ENCODE peak calls at places on chromosomes 11 and 22, in eight cellular contexts. T is colonic mucosa; I is Peyer's patch; N is MM.1S; J is cardiac muscle cell; X is naive thymus-derived CD4-positive, alpha-beta T cell; O is Panc1; V is neuronal stem cell. L is an unnamed sample. For H3K27me3, the result is how much of the 10 kb centered on the place peaks cover.

GRCh38 chr11:63761173-63761572 is 7.4 kb downstream of the ZFTA start:
- DNase-seq in T (no peak), I (no peak), N (no peak), J (no peak), X (no peak), O (no peak), V (peak), L (no peak)

GRCh38 chr11:112656772-112657428 is 304.3 kb upstream of the NCAM1 start:
- DNase-seq in T (no peak), I (no peak), N (no peak), J (peak), X (no peak), O (no peak), V (no peak), L (no peak)

GRCh38 chr22:46374663-46375474 is 39.4 kb downstream of the TRMU start:
- DNase-seq in T (peak), I (no peak), N (no peak), J (no peak), X (no peak), O (no peak), V (no peak), L (peak)

GRCh38 chr22:31144223-31144622 is 3.9 kb upstream of the PLA2G3 start:
- DNase-seq in T (no peak), I (no peak), N (no peak), J (peak), X (no peak), O (no peak), V (no peak), L (no peak)

GRCh38 chr22:49934144-49934890 is 15.9 kb downstream of the CRELD2 start:
- DNase-seq in T (peak), I (peak), N (no peak), J (no peak), X (no peak), O (no peak), V (no peak), L (no peak)

GRCh38 chr11:34179026-34179675 is 73.7 kb downstream of the NAT10 start:
- DNase-seq in T (no peak), I (no peak), N (no peak), J (no peak), X (no peak), O (no peak), V (no peak), L (no peak)

GRCh38 chr11:65774525-65775306 is 6.1 kb downstream of the AP5B1 start:
- DNase-seq in T (no peak), I (no peak), N (no peak), J (no peak), X (no peak), O (no peak), V (no peak), L (no peak)

GRCh38 chr11:21861314-21861713 is 331.6 kb upstream of the ANO5 start:
- DNase-seq in T (no peak), I (no peak), N (no peak), J (no peak), X (no peak), O (no peak), V (peak), L (no peak)

GRCh38 chr11:2799881-2800654 is 85.5 kb downstream of the CDKN1C start:
- DNase-seq in T (peak), I (peak), N (no peak), J (no peak), X (no peak), O (no peak), V (no peak), L (no peak)

GRCh38 chr11:71373791-71374454 is 74.3 kb downstream of the DHCR7 start:
- DNase-seq in T (no peak), I (peak), N (no peak), J (no peak), X (no peak), O (no peak), V (no peak), L (no peak)

GRCh38 chr22:27724706-27725105 is 76.8 kb downstream of the MN1 start:
- DNase-seq in T (no peak), I (no peak), N (no peak), J (no peak), X (no peak), O (no peak), V (no peak), L (no peak)

GRCh38 chr11:70944636-70945035 is 307.7 kb downstream of the SHANK2 start:
- DNase-seq in T (no peak), I (no peak), N (no peak), J (no peak), X (no peak), O (no peak), V (no peak), L (no peak)

GRCh38 chr11:65316311-65316978 is 1.8 kb downstream of the CDC42EP2 start:
- DNase-seq in T (peak), I (no peak), N (no peak), J (peak), X (no peak), O (no peak), V (no peak), L (no peak)

GRCh38 chr11:14029971-14030531 is 67.5 kb downstream of the SPON1 start:
- DNase-seq in T (peak), I (peak), N (no peak), J (peak), X (no peak), O (no peak), V (no peak), L (no peak)

GRCh38 chr22:32562916-32563315 is 88.3 kb downstream of the FBXO7 start:
- DNase-seq in T (no peak), I (no peak), N (no peak), J (no peak), X (no peak), O (no peak), V (no peak), L (no peak)

GRCh38 chr11:126722006-126722736 is 278.4 kb downstream of the KIRREL3 start:
- DNase-seq in T (no peak), I (no peak), N (no peak), J (no peak), X (no peak), O (no peak), V (no peak), L (no peak)

GRCh38 chr11:106495046-106495445 is 417.6 kb downstream of the AASDHPPT start:
- DNase-seq in T (no peak), I (no peak), N (no peak), J (peak), X (no peak), O (peak), V (no peak), L (no peak)

GRCh38 chr11:106493751-106494150 is 416.3 kb downstream of the AASDHPPT start:
- DNase-seq in T (no peak), I (no peak), N (no peak), J (peak), X (no peak), O (no peak), V (no peak), L (no peak)

GRCh38 chr11:106491751-106492150 is 414.3 kb downstream of the AASDHPPT start:
- DNase-seq in T (no peak), I (no peak), N (no peak), J (no peak), X (no peak), O (no peak), V (no peak), L (no peak)

GRCh38 chr11:106496677-106497076 is 419.2 kb downstream of the AASDHPPT start:
- DNase-seq in T (no peak), I (no peak), N (no peak), J (no peak), X (no peak), O (no peak), V (no peak), L (no peak)

GRCh38 chr11:106497321-106497720 is 419.9 kb downstream of the AASDHPPT start:
- DNase-seq in T (no peak), I (no peak), N (no peak), J (no peak), X (no peak), O (no peak), V (no peak), L (no peak)
- H3K27me3 ChIP-seq in T (under half), I (under half), N (under half), J (under half), X (under half), O (under half), V (under half), L (under half)

GRCh38 chr11:36411202-36411640 is 98.9 kb downstream of the TRAF6 start:
- DNase-seq in T (peak), I (peak), N (no peak), J (peak), X (no peak), O (no peak), V (no peak), L (no peak)
- H3K27ac ChIP-seq in T (peak), I (peak), N (no peak), J (no peak), X (no peak), O (no peak), V (no peak), L (peak)

DNA sequence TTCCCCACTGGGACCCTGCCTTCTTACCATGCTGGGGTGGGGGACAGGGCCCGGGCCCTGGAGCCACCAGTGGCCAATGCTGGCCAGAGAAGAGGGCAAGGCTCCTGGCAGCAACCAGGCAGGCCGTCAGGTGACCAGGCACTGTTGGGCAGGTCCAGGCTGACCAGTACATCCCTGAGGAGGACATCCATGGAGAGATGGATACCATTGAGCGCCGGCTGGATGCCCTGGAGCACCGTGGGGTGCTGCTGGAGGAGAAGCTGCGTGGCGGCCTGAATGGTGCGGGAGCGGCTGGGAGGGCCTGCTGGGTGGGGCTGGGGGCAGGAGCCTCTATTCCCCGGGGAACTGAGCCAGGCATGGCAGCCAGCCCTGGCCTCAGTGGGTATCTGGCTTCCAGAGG is 21.0 kb downstream of the C22orf23 start:
- DNase-seq in T (no peak), I (no peak), N (no peak), J (no peak), X (no peak), O (no peak), V (no peak), L (no peak)
- H3K27me3 ChIP-seq in T (under half), I (under half), N (under half), J (under half), X (under half), O (under half), V (under half), L (under half)

DNA sequence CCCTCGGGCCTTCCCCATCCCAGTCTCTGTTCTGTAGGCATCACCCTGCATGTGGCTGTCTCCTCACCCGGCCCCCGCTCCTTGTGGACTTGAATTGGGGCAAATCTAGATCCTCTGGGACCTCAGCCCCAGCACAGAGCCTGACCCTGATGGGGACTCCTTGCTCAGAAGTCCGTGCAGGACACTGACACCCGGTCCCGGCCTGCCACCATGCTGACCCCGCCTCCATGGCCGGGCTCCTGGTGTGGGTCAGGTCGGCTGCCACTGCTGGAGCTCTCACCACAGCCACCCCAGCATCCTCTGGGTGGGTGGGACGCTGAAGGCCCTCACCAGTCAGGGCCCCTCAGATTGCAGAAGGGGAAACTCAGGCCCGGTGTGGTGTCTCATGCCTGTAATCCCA is 1.8 kb downstream of the IGLL1 start:
- DNase-seq in T (no peak), I (no peak), N (no peak), J (no peak), X (no peak), O (no peak), V (no peak), L (no peak)
- H3K27ac ChIP-seq in T (no peak), I (no peak), N (no peak), J (no peak), X (no peak), O (no peak), V (no peak), L (no peak)

GRCh38 chr11:128892866-128893565 is 1.9 kb downstream of the KCNJ5 start:
- DNase-seq in T (no peak), I (no peak), N (no peak), J (no peak), X (no peak), O (no peak), V (no peak), L (no peak)
- H3K27me3 ChIP-seq in T (under half), I (under half), N (under half), J (under half), X (under half), O (under half), V (under half), L (under half)

L was measured in CD8-positive, alpha-beta T cell.